ENCODE peak calls at places on chromosomes 6 and 20, in eight cellular contexts. W is left ventricle myocardium inferior, R is A673, L is hepatocyte, M is GM06990, F is body of pancreas, X is AG10803, Y is astrocyte of the spinal cord. S is an unnamed sample.

GRCh38 chr6:18495236-18495635 is 108.1 kb downstream of the RNF144B start:
- DNase-seq in W (no peak), R (no peak), L (no peak), M (no peak), F (no peak), X (no peak), Y (no peak), S (no peak)

GRCh38 chr20:32132911-32133549 is 23.5 kb downstream of the TM9SF4 start:
- DNase-seq in W (no peak), R (no peak), L (no peak), M (no peak), F (no peak), X (no peak), Y (no peak), S (no peak)

GRCh38 chr6:84193140-84193708 is 34.2 kb downstream of the CEP162 start:
- DNase-seq in W (no peak), R (peak; percentile 5), L (no peak), M (no peak), F (no peak), X (peak; percentile 63), Y (peak; percentile 87), S (no peak)

GRCh38 chr6:158468666-158469065 is 91.2 kb upstream of the TMEM181 start:
- DNase-seq in W (no peak), R (peak; percentile 62), L (no peak), M (no peak), F (no peak), X (no peak), Y (no peak), S (no peak)

GRCh38 chr6:158323561-158323958 is 11.3 kb downstream of the TULP4 start:
- DNase-seq in W (no peak), R (no peak), L (no peak), M (no peak), F (no peak), X (no peak), Y (no peak), S (no peak)

GRCh38 chr6:97669191-97669651 is 386.2 kb upstream of the MMS22L start:
- DNase-seq in W (peak; percentile 18), R (peak; percentile 70), L (peak; percentile 3), M (peak; percentile 74), F (no peak), X (peak; percentile 25), Y (peak; percentile 49), S (no peak)

GRCh38 chr6:28940859-28941680 is 17.3 kb upstream of the TRIM27 start:
- DNase-seq in W (peak; percentile 50), R (peak; percentile 93), L (peak; percentile 92), M (peak; percentile 75), F (peak; percentile 75), X (peak; percentile 82), Y (peak; percentile 92), S (peak; percentile 68)

GRCh38 chr6:52969297-52969696 is 25.8 kb downstream of the GSTA4 start:
- DNase-seq in W (no peak), R (no peak), L (no peak), M (no peak), F (no peak), X (no peak), Y (no peak), S (no peak)

GRCh38 chr6:63899550-63899949 is 263.9 kb downstream of the PHF3 start:
- DNase-seq in W (no peak), R (no peak), L (peak; percentile 18), M (no peak), F (no peak), X (peak; percentile 18), Y (peak; percentile 8), S (no peak)

GRCh38 chr20:37920270-37920669 is 17.3 kb downstream of the VSTM2L start:
- DNase-seq in W (no peak), R (peak; percentile 73), L (no peak), M (peak; percentile 50), F (no peak), X (no peak), Y (no peak), S (no peak)

GRCh38 chr6:24566020-24566752 is 71.4 kb downstream of the ALDH5A1 start:
- DNase-seq in W (no peak), R (no peak), L (peak; percentile 19), M (no peak), F (no peak), X (no peak), Y (no peak), S (no peak)

GRCh38 chr20:53343433-53343832 is 250.2 kb downstream of the ZNF217 start:
- DNase-seq in W (no peak), R (no peak), L (no peak), M (no peak), F (peak; percentile 77), X (no peak), Y (no peak), S (no peak)

GRCh38 chr6:170165501-170166117 is 125.3 kb downstream of the DLL1 start:
- DNase-seq in W (no peak), R (no peak), L (no peak), M (no peak), F (no peak), X (no peak), Y (no peak), S (no peak)

GRCh38 chr6:22828179-22829062 is 259.1 kb downstream of the HDGFL1 start:
- DNase-seq in W (no peak), R (peak; percentile 90), L (peak; percentile 89), M (no peak), F (peak; percentile 68), X (peak; percentile 97), Y (peak; percentile 98), S (no peak)

GRCh38 chr6:39980839-39981580 is 46.7 kb upstream of the MOCS1 start:
- DNase-seq in W (no peak), R (peak; percentile 71), L (peak; percentile 82), M (no peak), F (peak; percentile 54), X (peak; percentile 48), Y (peak; percentile 40), S (no peak)

GRCh38 chr20:57748601-57749130 is 38.9 kb upstream of the PMEPA1 start:
- DNase-seq in W (peak; percentile 84), R (peak; percentile 85), L (peak; percentile 75), M (peak; percentile 59), F (peak; percentile 75), X (peak; percentile 79), Y (peak; percentile 73), S (peak; percentile 19)

GRCh38 chr6:32668226-32668747 is 1.8 kb upstream of the HLA-DQB1 start:
- DNase-seq in W (no peak), R (no peak), L (peak; percentile 83), M (peak; percentile 73), F (peak; percentile 26), X (no peak), Y (no peak), S (peak; percentile 44)

GRCh38 chr6:165782124-165782523 is 119.1 kb upstream of the PDE10A start:
- DNase-seq in W (no peak), R (no peak), L (peak; percentile 65), M (no peak), F (no peak), X (no peak), Y (no peak), S (no peak)

GRCh38 chr6:165774903-165775608 is 112.0 kb upstream of the PDE10A start:
- DNase-seq in W (peak; percentile 40), R (no peak), L (no peak), M (no peak), F (no peak), X (peak; percentile 1), Y (peak; percentile 37), S (no peak)

GRCh38 chr6:165782812-165783211 is 119.8 kb upstream of the PDE10A start:
- DNase-seq in W (no peak), R (no peak), L (no peak), M (no peak), F (no peak), X (no peak), Y (no peak), S (no peak)

GRCh38 chr6:165776699-165777098 is 113.7 kb upstream of the PDE10A start:
- DNase-seq in W (no peak), R (no peak), L (no peak), M (no peak), F (no peak), X (no peak), Y (no peak), S (no peak)

GRCh38 chr6:165777680-165778079 is 114.6 kb upstream of the PDE10A start:
- DNase-seq in W (no peak), R (no peak), L (no peak), M (no peak), F (no peak), X (no peak), Y (no peak), S (no peak)
- TF ChIP-seq CTCF in W (no peak), R (peak; percentile 17), L (no peak), M (peak; percentile 36), F (no peak), X (no peak), Y (no peak), S (no peak)

GRCh38 chr20:59253779-59254319 is 46.6 kb upstream of the EDN3 start:
- DNase-seq in W (no peak), R (no peak), L (no peak), M (no peak), F (no peak), X (no peak), Y (no peak), S (peak; percentile 25)
- TF ChIP-seq CTCF in W (no peak), R (no peak), L (no peak), M (no peak), F (no peak), X (no peak), Y (no peak), S (no peak)

GRCh38 chr6:75563032-75563431 is 38.6 kb upstream of the SENP6 start:
- DNase-seq in W (no peak), R (peak; percentile 71), L (peak; percentile 32), M (no peak), F (no peak), X (peak; percentile 45), Y (peak; percentile 34), S (no peak)
- TF ChIP-seq CTCF in W (peak; percentile 12), R (peak; percentile 58), L (peak; percentile 33), M (peak; percentile 70), F (no peak), X (peak; percentile 54), Y (peak; percentile 51), S (no peak)

GRCh38 chr6:127462391-127462790 is 3.2 kb upstream of the KIAA0408 start:
- DNase-seq in W (no peak), R (no peak), L (no peak), M (no peak), F (no peak), X (peak; percentile 6), Y (no peak), S (no peak)
- TF ChIP-seq CTCF in W (no peak), R (no peak), L (no peak), M (no peak), F (no peak), X (no peak), Y (no peak), S (no peak)

DNA sequence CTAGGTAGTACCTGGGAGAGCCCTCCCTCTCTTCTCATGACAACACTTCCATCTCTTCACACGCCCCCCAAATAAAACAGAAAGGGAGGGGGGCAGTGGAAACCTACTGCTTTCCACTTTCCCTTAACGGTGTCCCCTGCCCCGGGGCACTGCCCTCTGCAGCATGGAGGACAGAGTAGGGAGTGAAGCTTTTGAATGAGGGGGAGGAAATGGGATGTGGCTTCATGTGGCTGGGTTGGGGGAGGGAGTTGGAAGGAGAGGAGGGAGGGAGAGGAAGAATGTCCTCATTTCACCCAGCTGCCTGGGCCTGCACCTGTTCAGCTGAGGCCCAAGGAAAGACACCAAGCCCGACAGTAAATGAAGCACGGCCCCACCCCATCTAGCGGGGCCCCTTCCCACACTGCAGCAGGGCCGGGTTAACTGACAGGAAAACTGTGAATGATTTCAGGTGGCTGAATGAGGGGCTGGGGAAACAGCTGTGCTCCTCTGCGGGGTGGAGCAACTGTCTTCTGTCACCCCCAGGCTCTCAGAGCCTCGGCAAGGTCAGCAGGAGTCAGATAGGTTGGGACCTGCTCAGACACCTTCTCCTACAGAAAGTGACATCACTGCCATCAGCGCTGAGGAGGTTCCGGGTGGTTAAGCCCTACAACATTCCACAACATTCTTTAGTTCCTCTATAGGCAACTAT is 40.0 kb upstream of the TAF8 start:
- DNase-seq in W (no peak), R (no peak), L (no peak), M (no peak), F (no peak), X (no peak), Y (no peak), S (no peak)
- TF ChIP-seq CTCF in W (no peak), R (no peak), L (no peak), M (no peak), F (no peak), X (no peak), Y (no peak), S (no peak)

S was measured in natural killer cell.